ENCODE peak calls at places on chromosomes 16 and 17, in nine cellular contexts. S, U, H, P, C, F, G, V and X are unnamed samples.

GRCh38 chr17:248337-249235 is 67.1 kb upstream of the DOC2B start:
- DNase-seq in C (no peak), G (no peak), P (peak), U (no peak), H (no peak), S (no peak), F (no peak), V (no peak), X (no peak)

GRCh38 chr17:60300011-60300410 is 91.9 kb downstream of the USP32 start:
- DNase-seq in H (no peak), S (no peak), U (no peak), C (no peak), F (no peak), V (no peak), P (no peak), G (no peak), X (no peak)

GRCh38 chr16:56331915-56332314 is 93.4 kb downstream of the AMFR start:
- DNase-seq in F (no peak), G (no peak), P (no peak), C (no peak), S (no peak), V (no peak), H (no peak), U (no peak), X (no peak)

GRCh38 chr17:74807925-74808324 is 31.8 kb upstream of the NAT9 start:
- DNase-seq in V (no peak), U (peak), P (peak), G (no peak), H (no peak), F (peak), S (no peak), C (no peak), X (no peak)

GRCh38 chr16:81551821-81552304 is 107.3 kb downstream of the CMIP start:
- DNase-seq in G (no peak), H (no peak), U (no peak), V (no peak), C (no peak), F (no peak), P (no peak), S (no peak), X (no peak)

GRCh38 chr17:31596382-31597323 is 205.2 kb downstream of the RAB11FIP4 start:
- DNase-seq in H (no peak), U (peak), P (peak), V (no peak), S (peak), F (no peak), G (peak), C (no peak), X (peak)

GRCh38 chr16:11129378-11129781 is 126.6 kb downstream of the SOCS1 start:
- DNase-seq in C (no peak), G (peak), H (no peak), F (no peak), V (no peak), P (no peak), S (no peak), U (no peak), X (peak)

GRCh38 chr17:79936661-79937434 is 97.6 kb upstream of the CBX4 start:
- DNase-seq in H (no peak), F (no peak), P (no peak), C (no peak), S (no peak), G (peak), U (no peak), V (no peak), X (peak)

GRCh38 chr17:61452301-61453290 is at the start of gene TBX4:
- DNase-seq in G (no peak), C (peak), V (no peak), U (no peak), F (no peak), S (no peak), H (no peak), P (no peak), X (no peak)

GRCh38 chr16:57480127-57480753 is 6.1 kb downstream of the DOK4 start:
- DNase-seq in H (no peak), V (no peak), P (no peak), C (peak), S (peak), U (no peak), G (peak), F (no peak), X (no peak)